ENCODE peak calls at places on chromosome 17, in four cellular contexts. P is lung, B is MM.1S, F is pancreas. C is an unnamed sample.

GRCh38 chr17:79873583-79873982 is 34.3 kb upstream of the CBX4 start:
- DNase-seq in P (no peak), F (no peak), B (no peak), C (no peak)

GRCh38 chr17:30372755-30373154 is 6.0 kb upstream of the CPD start:
- DNase-seq in P (no peak), F (no peak), B (no peak), C (no peak)

GRCh38 chr17:46915596-46915995 is 7.4 kb upstream of the GOSR2 start:
- DNase-seq in F (no peak), P (no peak), B (no peak), C (no peak)

GRCh38 chr17:81336930-81337325 is 41.8 kb upstream of the SLC38A10 start:
- DNase-seq in F (peak), B (no peak), P (no peak), C (no peak)

GRCh38 chr17:49260922-49261291 is 30.3 kb upstream of the PHOSPHO1 start:
- DNase-seq in F (no peak), B (no peak), P (no peak), C (no peak)

GRCh38 chr17:6165806-6166205 is 95.6 kb downstream of the WSCD1 start:
- DNase-seq in F (no peak), B (peak), P (no peak), C (no peak)

GRCh38 chr17:7932949-7933348 is 943 bp downstream of the CNTROB start:
- DNase-seq in F (peak), B (no peak), P (peak), C (peak)

GRCh38 chr17:44559288-44560249 is 2.3 kb downstream of the FZD2 start:
- DNase-seq in F (no peak), P (no peak), B (no peak), C (no peak)

GRCh38 chr17:78725448-78726021 is 56.5 kb downstream of the CYTH1 start:
- DNase-seq in B (peak), F (no peak), P (no peak), C (peak)

GRCh38 chr17:50375858-50376538 is 3.0 kb downstream of the EME1 start:
- DNase-seq in B (no peak), P (no peak), F (no peak), C (no peak)

GRCh38 chr17:35163886-35164285 is 16.3 kb downstream of the UNC45B start:
- DNase-seq in F (no peak), B (no peak), P (no peak), C (no peak)

GRCh38 chr17:56595831-56596740 is 2.6 kb downstream of the NOG start:
- DNase-seq in P (no peak), B (no peak), F (no peak), C (no peak)

GRCh38 chr17:13158511-13159240 is 140.8 kb upstream of the ELAC2 start:
- DNase-seq in F (no peak), P (no peak), B (no peak), C (no peak)

GRCh38 chr17:82487898-82488297 is 29.4 kb downstream of the NARF start:
- DNase-seq in B (no peak), F (no peak), P (peak), C (no peak)

GRCh38 chr17:35284955-35285354 is 42.1 kb downstream of the SLFN5 start:
- DNase-seq in F (no peak), B (no peak), P (no peak), C (no peak)

GRCh38 chr17:41977991-41978390 is 11.4 kb downstream of the CNP start:
- DNase-seq in P (no peak), F (no peak), B (no peak), C (no peak)

GRCh38 chr17:9115446-9116265 is 94.3 kb downstream of the NTN1 start:
- DNase-seq in P (no peak), F (peak), B (no peak), C (no peak)

GRCh38 chr17:55224746-55225145 is 40.0 kb upstream of the HLF start:
- DNase-seq in F (no peak), B (no peak), P (no peak), C (no peak)
- H3K4me3 ChIP-seq in F (no peak), B (no peak), P (no peak), C (no peak)

GRCh38 chr17:40463122-40463550 is 19.9 kb downstream of the IGFBP4 start:
- DNase-seq in P (no peak), F (no peak), B (no peak), C (no peak)

GRCh38 chr17:40462343-40463121 is 19.3 kb downstream of the IGFBP4 start:
- DNase-seq in P (no peak), B (no peak), F (no peak), C (no peak)

GRCh38 chr17:40461774-40462342 is 18.6 kb downstream of the IGFBP4 start:
- DNase-seq in F (no peak), B (no peak), P (no peak), C (no peak)

GRCh38 chr17:40466298-40466971 is 23.2 kb downstream of the IGFBP4 start:
- DNase-seq in F (no peak), B (no peak), P (no peak), C (no peak)

GRCh38 chr17:40464392-40464855 is 21.2 kb downstream of the IGFBP4 start:
- DNase-seq in B (no peak), F (no peak), P (no peak), C (no peak)
- TF ChIP-seq CTCF in B (no peak), F (no peak), P (no peak), C (no peak)

DNA sequence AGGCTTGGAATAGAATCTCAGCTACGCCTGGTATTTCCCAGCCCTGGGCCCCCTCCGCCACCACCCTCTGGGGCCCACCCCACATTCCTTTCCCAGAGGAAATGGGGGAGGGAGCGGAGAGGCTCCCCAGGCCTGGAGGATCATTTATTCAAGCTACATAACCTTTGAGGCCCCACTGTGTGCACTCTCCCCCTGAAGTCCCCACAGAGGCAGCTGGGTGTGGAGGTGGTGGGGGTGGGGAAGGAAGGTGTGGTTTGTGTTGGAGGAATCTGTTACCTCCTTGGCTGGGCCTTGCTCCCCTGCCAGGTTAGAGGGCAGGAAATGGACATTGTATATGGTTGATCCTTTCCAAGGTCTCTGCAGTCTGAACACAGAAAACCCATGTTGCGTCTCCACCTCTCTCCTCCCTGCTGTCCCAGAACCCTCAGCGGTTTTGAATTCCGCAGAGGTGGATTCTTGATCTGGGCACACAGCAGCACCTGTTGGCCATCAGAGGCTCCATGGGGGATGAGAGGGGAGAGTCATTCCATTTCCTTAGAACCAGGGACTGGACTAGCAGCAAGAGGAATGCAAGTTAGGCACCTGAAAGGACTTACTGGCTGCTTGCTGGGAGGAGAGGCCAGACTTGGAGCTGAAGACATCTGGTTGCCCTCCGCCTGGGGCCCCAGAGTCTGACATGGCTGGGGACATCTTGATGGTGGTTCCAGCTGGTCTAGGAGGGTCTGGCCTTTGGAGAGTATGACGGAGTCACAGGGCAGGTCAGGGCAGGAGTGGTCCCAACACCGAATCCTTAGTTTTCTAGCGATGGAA is 23.0 kb downstream of the ARHGAP23 start:
- DNase-seq in F (no peak), P (no peak), B (no peak), C (no peak)
- H3K4me3 ChIP-seq in F (no peak), P (no peak), B (no peak), C (no peak)

GRCh38 chr17:17570207-17570797 is 21.2 kb downstream of the PEMT start:
- DNase-seq in F (peak), P (no peak), B (no peak), C (no peak)
- TF ChIP-seq CTCF in F (peak), P (peak), B (no peak), C (no peak)

DNA sequence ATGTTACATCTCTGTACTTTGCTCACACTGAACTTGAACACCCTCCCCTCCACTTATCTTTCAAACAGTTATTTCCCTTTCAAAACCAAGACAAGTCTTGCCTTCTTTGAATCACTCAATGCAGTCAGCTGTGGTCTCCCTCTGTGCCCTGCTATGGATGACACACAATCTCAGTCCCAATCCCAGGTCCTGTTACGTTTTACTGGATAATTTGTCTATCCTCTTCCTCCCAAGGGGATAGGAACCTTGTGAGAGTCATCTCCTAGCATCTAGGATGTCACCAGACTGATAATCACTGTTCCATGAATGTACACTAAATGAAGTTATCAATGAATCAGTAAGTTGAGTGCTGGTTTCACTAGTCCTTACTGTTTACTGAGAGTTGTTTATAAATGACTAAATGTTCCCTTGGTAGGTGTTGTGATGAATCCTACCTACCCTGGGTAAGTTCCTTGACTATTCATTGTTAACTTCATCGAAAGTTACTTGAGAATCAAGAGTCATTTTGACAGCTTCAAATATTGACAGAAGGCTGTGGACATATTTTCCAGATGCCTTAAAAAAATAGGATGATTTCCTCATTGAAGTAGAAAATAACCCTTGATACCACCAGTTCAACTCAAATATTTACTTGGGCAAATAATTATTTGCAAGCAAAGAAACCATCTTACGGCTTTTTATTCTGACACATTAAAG is 244.9 kb downstream of the PRKCA start:
- DNase-seq in P (no peak), F (no peak), B (no peak), C (no peak)
- H3K4me3 ChIP-seq in P (no peak), F (no peak), B (no peak), C (no peak)

DNA sequence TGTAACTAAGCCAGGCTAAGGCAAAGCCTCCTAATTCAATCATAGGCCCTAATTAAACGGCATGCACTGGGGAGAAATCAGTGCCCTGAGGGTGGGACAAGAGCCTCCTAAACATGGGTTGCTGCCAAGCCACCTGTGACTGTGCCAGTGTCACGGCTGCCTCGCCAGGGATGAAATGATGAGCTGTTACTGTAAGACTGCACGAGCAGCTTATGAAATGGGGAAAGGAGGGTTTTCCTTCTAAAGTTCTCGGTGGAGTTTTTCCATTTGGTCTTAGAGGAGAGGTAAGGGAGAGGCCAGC is 12.7 kb downstream of the TMEM11 start:
- DNase-seq in P (no peak), B (no peak), F (no peak), C (no peak)
- TF ChIP-seq CTCF in P (no peak), B (no peak), F (no peak), C (no peak)

DNA sequence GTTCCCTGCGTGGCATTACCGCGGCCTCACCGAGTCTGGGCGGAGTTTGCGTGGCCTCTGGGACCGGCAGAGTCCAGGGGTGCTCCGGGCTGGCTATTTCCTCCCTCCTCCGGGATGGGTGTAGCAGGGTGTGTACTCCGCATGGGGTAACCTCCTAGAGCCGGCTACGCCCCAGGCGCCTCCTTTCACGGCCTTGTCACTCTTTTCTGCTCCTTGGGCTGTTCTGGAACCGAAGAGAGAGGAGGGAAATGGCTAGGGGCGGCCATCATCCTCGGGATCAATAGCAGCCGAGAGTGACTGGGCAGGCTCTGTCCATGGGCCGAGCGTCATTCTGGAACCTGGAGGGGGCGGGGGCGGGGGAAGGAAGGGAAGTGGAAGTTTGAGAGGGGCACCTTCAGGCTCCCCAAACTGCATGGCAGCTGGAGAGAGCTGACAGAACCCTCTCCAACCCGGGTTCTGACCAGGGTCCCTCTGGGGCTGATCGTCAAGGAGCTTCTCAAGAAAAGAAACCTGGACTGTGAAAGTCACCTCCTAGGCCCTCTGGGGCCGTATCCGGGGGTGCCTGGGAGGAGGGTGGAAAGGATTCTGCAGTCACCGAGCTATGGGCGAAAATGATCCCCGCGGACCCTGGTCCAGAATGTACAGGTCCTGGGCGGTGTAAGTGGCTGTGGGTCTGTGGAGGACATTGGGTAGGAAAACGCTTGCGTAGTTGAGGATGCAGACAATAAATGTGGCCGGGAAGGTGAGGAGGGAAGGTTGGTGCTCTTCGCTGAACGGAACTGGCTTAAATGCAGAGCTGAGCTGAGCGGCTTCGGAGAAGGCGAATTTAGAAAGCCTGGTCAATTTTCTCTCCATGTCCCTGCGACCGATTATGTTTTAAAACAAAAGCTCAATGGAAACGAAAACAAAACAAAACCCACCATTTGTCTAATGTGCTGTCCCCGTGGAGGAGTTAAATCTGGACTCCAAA is 3.8 kb upstream of the LHX1 start:
- DNase-seq in F (no peak), B (no peak), P (no peak), C (no peak)
- H3K4me3 ChIP-seq in F (no peak), B (no peak), P (no peak), C (no peak)

GRCh38 chr17:15303851-15304250 is 37.5 kb downstream of the TEKT3 start:
- DNase-seq in F (no peak), B (no peak), P (no peak), C (no peak)
- TF ChIP-seq CTCF in F (no peak), B (no peak), P (no peak), C (no peak)

GRCh38 chr17:32777922-32778321 is 99.0 kb downstream of the MYO1D start:
- DNase-seq in P (no peak), F (no peak), B (no peak), C (no peak)
- H3K4me3 ChIP-seq in P (no peak), F (no peak), B (no peak), C (no peak)

GRCh38 chr17:69572747-69573146 is 158.2 kb downstream of the MAP2K6 start:
- DNase-seq in P (no peak), F (no peak), B (no peak), C (no peak)

GRCh38 chr17:69574257-69575197 is 160.0 kb downstream of the MAP2K6 start:
- DNase-seq in P (no peak), B (no peak), F (no peak), C (no peak)

GRCh38 chr17:69577098-69577497 is 162.6 kb downstream of the MAP2K6 start:
- DNase-seq in F (no peak), B (no peak), P (no peak), C (no peak)

GRCh38 chr17:69573396-69573795 is 158.9 kb downstream of the MAP2K6 start:
- DNase-seq in B (no peak), P (no peak), F (no peak), C (no peak)

GRCh38 chr17:69575346-69575761 is 160.9 kb downstream of the MAP2K6 start:
- DNase-seq in B (no peak), F (no peak), P (no peak), C (peak)
- TF ChIP-seq CTCF in B (no peak), F (no peak), P (no peak), C (no peak)

C was measured in GM12865.